ENCODE peak calls at places on chromosomes 6 and 20, in eight cellular contexts. One of them, this sample, is unnamed.

GRCh38 chr6:14877758-14878157 is 368.1 kb upstream of the JARID2 start:
- DNase-seq in GM23338: no peak
- DNase-seq in endodermal cell: no peak
- DNase-seq in foreskin fibroblast: no peak
- DNase-seq in sigmoid colon: no peak
- DNase-seq in astrocyte of the hippocampus: peak; percentile 20
- DNase-seq in lung microvascular endothelial cell: no peak
- DNase-seq in HTR-8/SVneo: no peak
- DNase-seq in this sample: no peak

GRCh38 chr6:37665309-37665708 is 32.4 kb downstream of the MDGA1 start:
- DNase-seq in sigmoid colon: no peak
- DNase-seq in astrocyte of the hippocampus: no peak
- DNase-seq in HTR-8/SVneo: no peak
- DNase-seq in endodermal cell: no peak
- DNase-seq in lung microvascular endothelial cell: no peak
- DNase-seq in foreskin fibroblast: no peak
- DNase-seq in GM23338: no peak
- DNase-seq in this sample: peak; percentile 66

GRCh38 chr6:70563540-70563939 is 3.2 kb upstream of the SDHAF4 start:
- DNase-seq in lung microvascular endothelial cell: no peak
- DNase-seq in endodermal cell: peak; percentile 58
- DNase-seq in GM23338: peak; percentile 26
- DNase-seq in sigmoid colon: no peak
- DNase-seq in astrocyte of the hippocampus: no peak
- DNase-seq in HTR-8/SVneo: no peak
- DNase-seq in foreskin fibroblast: no peak
- DNase-seq in this sample: no peak

GRCh38 chr6:107144014-107144413 is 28.7 kb upstream of the BEND3 start:
- DNase-seq in sigmoid colon: no peak
- DNase-seq in GM23338: no peak
- DNase-seq in endodermal cell: no peak
- DNase-seq in astrocyte of the hippocampus: peak; percentile 25
- DNase-seq in HTR-8/SVneo: no peak
- DNase-seq in foreskin fibroblast: no peak
- DNase-seq in lung microvascular endothelial cell: no peak
- DNase-seq in this sample: no peak

GRCh38 chr6:27867051-27867940 is 44.9 kb downstream of the OR2B2 start:
- DNase-seq in GM23338: peak; percentile 94
- DNase-seq in HTR-8/SVneo: peak; percentile 73
- DNase-seq in astrocyte of the hippocampus: peak; percentile 86
- DNase-seq in foreskin fibroblast: peak; percentile 93
- DNase-seq in sigmoid colon: peak; percentile 73
- DNase-seq in endodermal cell: peak; percentile 96
- DNase-seq in lung microvascular endothelial cell: peak; percentile 76
- DNase-seq in this sample: peak; percentile 96

GRCh38 chr6:136793348-136793747 is 1.1 kb upstream of the MAP3K5 start:
- DNase-seq in foreskin fibroblast: no peak
- DNase-seq in sigmoid colon: no peak
- DNase-seq in lung microvascular endothelial cell: no peak
- DNase-seq in astrocyte of the hippocampus: no peak
- DNase-seq in endodermal cell: no peak
- DNase-seq in GM23338: no peak
- DNase-seq in HTR-8/SVneo: no peak
- DNase-seq in this sample: no peak

GRCh38 chr6:136173519-136174507 is 76.3 kb downstream of the MTFR2 start:
- DNase-seq in foreskin fibroblast: peak; percentile 33
- DNase-seq in sigmoid colon: no peak
- DNase-seq in astrocyte of the hippocampus: no peak
- DNase-seq in HTR-8/SVneo: peak; percentile 18
- DNase-seq in GM23338: no peak
- DNase-seq in lung microvascular endothelial cell: peak; percentile 87
- DNase-seq in endodermal cell: no peak
- DNase-seq in this sample: peak; percentile 34

GRCh38 chr6:128807577-128807976 is 75.4 kb upstream of the LAMA2 start:
- DNase-seq in astrocyte of the hippocampus: peak; percentile 54
- DNase-seq in endodermal cell: no peak
- DNase-seq in foreskin fibroblast: peak; percentile 64
- DNase-seq in HTR-8/SVneo: peak; percentile 2
- DNase-seq in lung microvascular endothelial cell: peak; percentile 52
- DNase-seq in sigmoid colon: no peak
- DNase-seq in GM23338: peak; percentile 61
- DNase-seq in this sample: peak; percentile 65

GRCh38 chr20:11204926-11205768 is 531.3 kb upstream of the JAG1 start:
- DNase-seq in GM23338: peak; percentile 88
- DNase-seq in foreskin fibroblast: peak; percentile 79
- DNase-seq in astrocyte of the hippocampus: peak; percentile 71
- DNase-seq in HTR-8/SVneo: peak; percentile 29
- DNase-seq in lung microvascular endothelial cell: peak; percentile 85
- DNase-seq in endodermal cell: peak; percentile 89
- DNase-seq in sigmoid colon: peak; percentile 66
- DNase-seq in this sample: peak; percentile 86

GRCh38 chr6:113858605-113859348 is 1.6 kb downstream of the MARCKS start:
- DNase-seq in foreskin fibroblast: peak; percentile 97
- DNase-seq in sigmoid colon: peak; percentile 94
- DNase-seq in endodermal cell: peak; percentile 96
- DNase-seq in astrocyte of the hippocampus: peak; percentile 98
- DNase-seq in GM23338: peak; percentile 94
- DNase-seq in HTR-8/SVneo: peak; percentile 86
- DNase-seq in lung microvascular endothelial cell: peak; percentile 94
- DNase-seq in this sample: peak; percentile 97

GRCh38 chr6:17013701-17014100 is 88.1 kb upstream of the STMND1 start:
- DNase-seq in sigmoid colon: no peak
- DNase-seq in GM23338: no peak
- DNase-seq in lung microvascular endothelial cell: peak; percentile 39
- DNase-seq in endodermal cell: no peak
- DNase-seq in HTR-8/SVneo: peak; percentile 58
- DNase-seq in astrocyte of the hippocampus: peak; percentile 55
- DNase-seq in foreskin fibroblast: peak; percentile 80
- DNase-seq in this sample: no peak

GRCh38 chr6:40930555-40930954 is 108.5 kb downstream of the UNC5CL start:
- DNase-seq in astrocyte of the hippocampus: no peak
- DNase-seq in foreskin fibroblast: peak; percentile 24
- DNase-seq in GM23338: peak; percentile 22
- DNase-seq in endodermal cell: peak; percentile 48
- DNase-seq in lung microvascular endothelial cell: peak; percentile 49
- DNase-seq in sigmoid colon: no peak
- DNase-seq in HTR-8/SVneo: no peak
- DNase-seq in this sample: peak; percentile 43

GRCh38 chr6:137001287-137001976 is 43.3 kb downstream of the IL20RA start:
- DNase-seq in GM23338: peak; percentile 56
- DNase-seq in foreskin fibroblast: no peak
- DNase-seq in HTR-8/SVneo: no peak
- DNase-seq in endodermal cell: peak; percentile 75
- DNase-seq in sigmoid colon: no peak
- DNase-seq in astrocyte of the hippocampus: peak; percentile 51
- DNase-seq in lung microvascular endothelial cell: peak; percentile 41
- DNase-seq in this sample: peak; percentile 26

GRCh38 chr20:20820104-20820503 is 107.7 kb upstream of the RALGAPA2 start:
- DNase-seq in endodermal cell: peak; percentile 85
- DNase-seq in foreskin fibroblast: no peak
- DNase-seq in lung microvascular endothelial cell: peak; percentile 24
- DNase-seq in HTR-8/SVneo: no peak
- DNase-seq in GM23338: peak; percentile 84
- DNase-seq in sigmoid colon: no peak
- DNase-seq in astrocyte of the hippocampus: no peak
- DNase-seq in this sample: peak; percentile 81

GRCh38 chr6:7919871-7920270 is 9.3 kb upstream of the TXNDC5 start:
- DNase-seq in astrocyte of the hippocampus: peak; percentile 41
- DNase-seq in HTR-8/SVneo: peak; percentile 26
- DNase-seq in sigmoid colon: no peak
- DNase-seq in lung microvascular endothelial cell: no peak
- DNase-seq in foreskin fibroblast: peak; percentile 56
- DNase-seq in endodermal cell: peak; percentile 45
- DNase-seq in GM23338: peak; percentile 27
- DNase-seq in this sample: peak; percentile 36

GRCh38 chr20:18031888-18032509 is 25.7 kb downstream of the OVOL2 start:
- DNase-seq in lung microvascular endothelial cell: no peak
- DNase-seq in astrocyte of the hippocampus: no peak
- DNase-seq in endodermal cell: no peak
- DNase-seq in sigmoid colon: no peak
- DNase-seq in foreskin fibroblast: no peak
- DNase-seq in GM23338: no peak
- DNase-seq in HTR-8/SVneo: no peak
- DNase-seq in this sample: no peak

GRCh38 chr6:165910184-165910583 is 247.1 kb upstream of the PDE10A start:
- DNase-seq in GM23338: no peak
- DNase-seq in astrocyte of the hippocampus: no peak
- DNase-seq in foreskin fibroblast: no peak
- DNase-seq in sigmoid colon: no peak
- DNase-seq in lung microvascular endothelial cell: no peak
- DNase-seq in HTR-8/SVneo: no peak
- DNase-seq in endodermal cell: no peak
- DNase-seq in this sample: peak; percentile 6

GRCh38 chr6:117547688-117548621 is 54.4 kb downstream of the GOPC start:
- DNase-seq in foreskin fibroblast: peak; percentile 77
- DNase-seq in lung microvascular endothelial cell: peak; percentile 39
- DNase-seq in endodermal cell: peak; percentile 60
- DNase-seq in HTR-8/SVneo: no peak
- DNase-seq in astrocyte of the hippocampus: peak; percentile 82
- DNase-seq in GM23338: peak; percentile 84
- DNase-seq in sigmoid colon: peak; percentile 74
- DNase-seq in this sample: no peak

GRCh38 chr20:36153754-36154695 is 515 bp upstream of the EPB41L1 start:
- DNase-seq in lung microvascular endothelial cell: peak; percentile 43
- DNase-seq in astrocyte of the hippocampus: peak; percentile 91
- DNase-seq in sigmoid colon: peak; percentile 92
- DNase-seq in HTR-8/SVneo: peak; percentile 85
- DNase-seq in GM23338: peak; percentile 86
- DNase-seq in foreskin fibroblast: peak; percentile 87
- DNase-seq in endodermal cell: peak; percentile 94
- DNase-seq in this sample: peak; percentile 64

This sample was measured in mesendoderm.